ENCODE peak calls at places on chromosomes 2 and 18, in five cellular contexts. I is body of pancreas, M is cerebellar cortex, R is H54, E is T follicular helper cell. F is an unnamed sample.
A peak's percentile ranks its signal among the peaks of the same experiment; 100 is the strongest.

GRCh38 chr2:202671317-202672035 is 36.7 kb downstream of the FAM117B start:
- DNase-seq in I (no peak), M (peak; percentile 46), R (no peak), E (no peak), F (no peak)

GRCh38 chr2:193985272-193985671 is 1671.8 kb upstream of the SLC39A10 start:
- DNase-seq in E (no peak), R (no peak), I (no peak), M (no peak), F (no peak)

GRCh38 chr2:195009202-195009601 is 647.8 kb upstream of the SLC39A10 start:
- DNase-seq in I (no peak), R (peak; percentile 3), E (no peak), M (no peak), F (no peak)

GRCh38 chr2:231672617-231673347 is 35.5 kb upstream of the PTMA start:
- DNase-seq in R (peak; percentile 85), M (peak; percentile 68), E (no peak), I (no peak), F (no peak)

GRCh38 chr2:64273524-64274398 is 129.5 kb upstream of the PELI1 start:
- DNase-seq in R (peak; percentile 55), M (peak; percentile 72), I (no peak), E (no peak), F (peak; percentile 18)

GRCh38 chr2:41853427-41854191 is 194.2 kb upstream of the PKDCC start:
- DNase-seq in I (peak; percentile 64), E (no peak), M (peak; percentile 50), R (no peak), F (peak; percentile 35)

GRCh38 chr2:187982668-187983067 is 309.0 kb upstream of the GULP1 start:
- DNase-seq in R (no peak), E (no peak), M (no peak), I (peak; percentile 51), F (peak; percentile 96)

GRCh38 chr2:164981217-164981990 is 26.1 kb upstream of the SLC38A11 start:
- DNase-seq in I (no peak), M (no peak), E (no peak), R (no peak), F (no peak)

GRCh38 chr2:16393483-16394071 is 272.1 kb downstream of the CYRIA start:
- DNase-seq in E (no peak), I (no peak), R (no peak), M (no peak), F (no peak)

GRCh38 chr18:49094979-49095632 is 144.3 kb upstream of the SMAD7 start:
- DNase-seq in I (no peak), M (no peak), R (peak; percentile 15), E (no peak), F (no peak)

GRCh38 chr2:120344214-120344990 is 1.5 kb upstream of the INHBB start:
- DNase-seq in M (no peak), E (no peak), I (no peak), R (no peak), F (no peak)

GRCh38 chr2:163778045-163778753 is 42.4 kb upstream of the FIGN start:
- DNase-seq in M (no peak), R (peak; percentile 23), E (no peak), I (no peak), F (no peak)

GRCh38 chr2:145199052-145199451 is 679.1 kb upstream of the ZEB2 start:
- DNase-seq in R (no peak), M (no peak), E (no peak), I (no peak), F (no peak)

GRCh38 chr18:42814184-42814583 is 301.3 kb downstream of the RIT2 start:
- DNase-seq in M (no peak), I (no peak), R (no peak), E (no peak), F (no peak)

GRCh38 chr2:8357738-8358137 is 324.1 kb upstream of the ID2 start:
- DNase-seq in R (no peak), E (no peak), I (no peak), M (no peak), F (no peak)

GRCh38 chr2:5433855-5434254 is 258.3 kb upstream of the SOX11 start:
- DNase-seq in M (no peak), E (no peak), I (no peak), R (no peak), F (no peak)

GRCh38 chr2:88626171-88627054 is 851 bp downstream of the EIF2AK3 start:
- DNase-seq in M (peak; percentile 22), R (peak; percentile 6), I (peak; percentile 47), E (peak; percentile 16), F (peak; percentile 55)

GRCh38 chr18:59070181-59070912 is 69.3 kb upstream of the SEC11C start:
- DNase-seq in M (peak; percentile 94), R (peak; percentile 36), I (peak; percentile 84), E (peak; percentile 62), F (peak; percentile 87)

GRCh38 chr18:35816003-35816402 is 156.5 kb upstream of the RMP24 start:
- DNase-seq in E (no peak), M (no peak), R (no peak), I (no peak), F (no peak)

GRCh38 chr2:239644016-239644415 is 243.2 kb upstream of the HDAC4 start:
- DNase-seq in M (no peak), I (no peak), R (no peak), E (no peak), F (no peak)

GRCh38 chr2:235843591-235844395 is 324.4 kb downstream of the GBX2 start:
- DNase-seq in R (no peak), I (no peak), E (no peak), M (no peak), F (no peak)

GRCh38 chr2:9373047-9373446 is 50.3 kb downstream of the ITGB1BP1 start:
- DNase-seq in E (no peak), M (peak; percentile 15), R (no peak), I (no peak), F (no peak)

GRCh38 chr2:108182489-108182888 is 57.3 kb upstream of the SULT1C3 start:
- DNase-seq in R (no peak), I (no peak), E (no peak), M (peak; percentile 25), F (peak; percentile 27)

GRCh38 chr2:101463885-101464653 is 10.8 kb downstream of the RFX8 start:
- DNase-seq in I (no peak), M (no peak), E (no peak), R (no peak), F (no peak)

GRCh38 chr2:48607307-48608014 is 10.2 kb upstream of the GTF2A1L start:
- DNase-seq in M (no peak), I (no peak), E (no peak), R (peak; percentile 15), F (no peak)

GRCh38 chr2:160379399-160379798 is 114.2 kb downstream of the RBMS1 start:
- DNase-seq in E (no peak), M (no peak), R (no peak), I (no peak), F (no peak)